ENCODE peak calls at places on chromosome 1, in eight cellular contexts. S, D, A, N, M, R, J and Y are unnamed samples.

GRCh38 chr1:172180886-172181285 is 239.6 kb upstream of the C1orf105 start:
- DNase-seq in S (peak; percentile 52), D (no peak), A (no peak), N (peak; percentile 61), M (no peak), R (no peak), J (no peak), Y (no peak)

GRCh38 chr1:62906428-62906886 is 122.5 kb downstream of the ATG4C start:
- DNase-seq in S (no peak), D (no peak), A (peak; percentile 20), N (no peak), M (no peak), R (no peak), J (peak; percentile 23), Y (no peak)

GRCh38 chr1:104266612-104267011 is 516.9 kb downstream of the AMY1C start:
- DNase-seq in S (no peak), D (no peak), A (no peak), N (no peak), M (no peak), R (no peak), J (no peak), Y (no peak)

GRCh38 chr1:230236301-230236700 is 169.3 kb downstream of the GALNT2 start:
- DNase-seq in S (no peak), D (no peak), A (no peak), N (no peak), M (no peak), R (no peak), J (no peak), Y (no peak)

GRCh38 chr1:41898191-41898713 is 20.5 kb downstream of the HIVEP3 start:
- DNase-seq in S (no peak), D (no peak), A (no peak), N (peak; percentile 46), M (no peak), R (no peak), J (no peak), Y (no peak)

GRCh38 chr1:89672489-89673183 is 39.7 kb downstream of the LRRC8C start:
- DNase-seq in S (no peak), D (no peak), A (no peak), N (no peak), M (no peak), R (no peak), J (no peak), Y (no peak)

GRCh38 chr1:165900576-165901380 is 73.4 kb downstream of the UCK2 start:
- DNase-seq in S (no peak), D (peak; percentile 27), A (no peak), N (no peak), M (no peak), R (no peak), J (no peak), Y (peak; percentile 81)

GRCh38 chr1:53219711-53220110 is 723 bp downstream of the CZIB start:
- DNase-seq in S (no peak), D (no peak), A (no peak), N (no peak), M (no peak), R (no peak), J (no peak), Y (no peak)

GRCh38 chr1:172755099-172755498 is 96.2 kb downstream of the FASLG start:
- DNase-seq in S (no peak), D (no peak), A (no peak), N (no peak), M (no peak), R (no peak), J (no peak), Y (no peak)

GRCh38 chr1:55214214-55214902 is 806 bp downstream of the USP24 start:
- DNase-seq in S (peak; percentile 55), D (peak; percentile 79), A (peak; percentile 60), N (peak; percentile 55), M (no peak), R (peak; percentile 45), J (peak; percentile 82), Y (peak; percentile 31)

GRCh38 chr1:9378801-9379200 is 86.1 kb downstream of the SPSB1 start:
- DNase-seq in S (no peak), D (no peak), A (no peak), N (no peak), M (no peak), R (no peak), J (no peak), Y (no peak)

GRCh38 chr1:37020653-37021277 is 13.6 kb downstream of the GRIK3 start:
- DNase-seq in S (no peak), D (peak; percentile 55), A (peak; percentile 31), N (no peak), M (no peak), R (no peak), J (peak; percentile 85), Y (no peak)

GRCh38 chr1:3068400-3069361 is at the start of gene PRDM16:
- DNase-seq in S (peak; percentile 51), D (peak; percentile 57), A (peak; percentile 28), N (peak; percentile 59), M (no peak), R (no peak), J (peak; percentile 87), Y (peak; percentile 63)

GRCh38 chr1:156677616-156678596 is 699 bp upstream of the NES start:
- DNase-seq in S (peak; percentile 74), D (peak; percentile 83), A (peak; percentile 65), N (peak; percentile 87), M (peak; percentile 33), R (peak; percentile 84), J (peak; percentile 88), Y (peak; percentile 70)

GRCh38 chr1:203871114-203871875 is 9.9 kb downstream of the SNRPE start:
- DNase-seq in S (no peak), D (peak; percentile 40), A (peak; percentile 81), N (peak; percentile 57), M (peak; percentile 29), R (peak; percentile 51), J (peak; percentile 79), Y (peak; percentile 71)

GRCh38 chr1:10735603-10736305 is 60.7 kb downstream of the CASZ1 start:
- DNase-seq in S (no peak), D (no peak), A (no peak), N (no peak), M (no peak), R (no peak), J (no peak), Y (no peak)

GRCh38 chr1:207824691-207825090 is 72.8 kb downstream of the CD46 start:
- DNase-seq in S (no peak), D (no peak), A (no peak), N (no peak), M (no peak), R (no peak), J (no peak), Y (no peak)

GRCh38 chr1:26368006-26368405 is 4.5 kb downstream of the ZNF683 start:
- DNase-seq in S (no peak), D (no peak), A (no peak), N (no peak), M (no peak), R (no peak), J (peak; percentile 23), Y (no peak)

GRCh38 chr1:12144236-12144635 is 22.6 kb upstream of the TNFRSF1B start:
- DNase-seq in S (no peak), D (no peak), A (no peak), N (no peak), M (no peak), R (no peak), J (no peak), Y (no peak)

GRCh38 chr1:10283318-10283984 is 73.1 kb downstream of the KIF1B start:
- DNase-seq in S (no peak), D (no peak), A (no peak), N (no peak), M (no peak), R (peak; percentile 5), J (no peak), Y (no peak)

GRCh38 chr1:156657161-156657970 is 15.4 kb downstream of the BCAN start:
- DNase-seq in S (peak; percentile 81), D (peak; percentile 87), A (peak; percentile 63), N (peak; percentile 74), M (no peak), R (peak; percentile 81), J (peak; percentile 95), Y (peak; percentile 77)